ENCODE peak calls at places on chromosomes 12 and 14, in seven cellular contexts. P is upper lobe of right lung, L is right atrium auricular region, G is progenitor cell of endocrine pancreas, X is A549, H is GM10248, V is GM12878. I is an unnamed sample.

GRCh38 chr14:88209273-88209672 is 113.8 kb downstream of the KCNK10 start:
- DNase-seq in P (no peak), L (no peak), G (no peak), X (no peak), H (peak), V (no peak), I (peak)

GRCh38 chr12:68106160-68106559 is 53.4 kb downstream of the IFNG start:
- DNase-seq in P (no peak), L (no peak), G (no peak), X (no peak), H (no peak), V (no peak), I (no peak)

GRCh38 chr14:68377459-68377858 is 415.4 kb downstream of the ZFP36L1 start:
- DNase-seq in P (no peak), L (peak), G (no peak), X (peak), H (no peak), V (no peak), I (no peak)

GRCh38 chr12:57890191-57891120 is 43.9 kb upstream of the CTDSP2 start:
- DNase-seq in P (no peak), L (no peak), G (no peak), X (peak), H (no peak), V (no peak), I (no peak)

GRCh38 chr12:94207467-94208432 is 59.4 kb downstream of the PLXNC1 start:
- DNase-seq in P (no peak), L (no peak), G (no peak), X (no peak), H (peak), V (peak), I (no peak)

GRCh38 chr12:67911293-67911637 is 78.0 kb upstream of the IFNG-AS1 start:
- DNase-seq in P (no peak), L (no peak), G (no peak), X (no peak), H (no peak), V (no peak), I (no peak)

GRCh38 chr14:75242546-75243273 is 35.9 kb upstream of the FOS start:
- DNase-seq in P (peak), L (no peak), G (no peak), X (no peak), H (no peak), V (no peak), I (no peak)

GRCh38 chr12:110538869-110539622 is 36.9 kb downstream of the RAD9B start:
- DNase-seq in P (no peak), L (no peak), G (no peak), X (no peak), H (no peak), V (no peak), I (no peak)

GRCh38 chr14:36857136-36857535 is 195.5 kb downstream of the PAX9 start:
- DNase-seq in P (no peak), L (no peak), G (no peak), X (no peak), H (no peak), V (no peak), I (peak)

GRCh38 chr12:103144278-103144677 is 186.8 kb downstream of the ASCL1 start:
- DNase-seq in P (no peak), L (no peak), G (no peak), X (no peak), H (peak), V (peak), I (no peak)

GRCh38 chr14:26905219-26905618 is 307.4 kb upstream of the NOVA1 start:
- DNase-seq in P (no peak), L (no peak), G (no peak), X (no peak), H (no peak), V (no peak), I (no peak)
- TF ChIP-seq CTCF in P (no peak), L (no peak), G (peak), X (peak), H (no peak), V (no peak), I (no peak)

GRCh38 chr12:42448841-42449240 is 122.9 kb downstream of the PPHLN1 start:
- DNase-seq in P (no peak), L (no peak), G (no peak), X (no peak), H (no peak), V (no peak), I (no peak)
- TF ChIP-seq CTCF in P (no peak), L (no peak), G (no peak), X (no peak), H (no peak), V (no peak), I (no peak)

GRCh38 chr12:62793256-62794217 is 141.4 kb downstream of the PPM1H start:
- DNase-seq in P (peak), L (peak), G (peak), X (peak), H (peak), V (peak), I (peak)

GRCh38 chr12:62792526-62792925 is 142.4 kb downstream of the PPM1H start:
- DNase-seq in P (no peak), L (no peak), G (no peak), X (no peak), H (no peak), V (no peak), I (no peak)

GRCh38 chr12:62789856-62790255 is 145.1 kb downstream of the PPM1H start:
- DNase-seq in P (no peak), L (no peak), G (no peak), X (no peak), H (no peak), V (no peak), I (no peak)

GRCh38 chr12:62799126-62799736 is 135.7 kb downstream of the PPM1H start:
- DNase-seq in P (no peak), L (peak), G (peak), X (peak), H (peak), V (no peak), I (peak)

GRCh38 chr12:62794218-62794583 is 140.7 kb downstream of the PPM1H start:
- DNase-seq in P (no peak), L (no peak), G (no peak), X (no peak), H (no peak), V (no peak), I (no peak)
- TF ChIP-seq CTCF in P (no peak), L (no peak), G (no peak), X (no peak), H (no peak), V (no peak), I (no peak)

GRCh38 chr12:46372131-46372851 is at the start of gene SLC38A2:
- DNase-seq in P (peak), L (peak), G (no peak), X (peak), H (peak), V (no peak), I (no peak)

GRCh38 chr12:46374711-46375110 is 2.1 kb upstream of the SLC38A2 start:
- DNase-seq in P (no peak), L (no peak), G (no peak), X (no peak), H (no peak), V (no peak), I (no peak)

GRCh38 chr12:46372852-46373302 is 304 bp upstream of the SLC38A2 start:
- DNase-seq in P (no peak), L (no peak), G (peak), X (no peak), H (no peak), V (no peak), I (peak)

GRCh38 chr12:46374286-46374685 is 1.7 kb upstream of the SLC38A2 start:
- DNase-seq in P (no peak), L (no peak), G (no peak), X (no peak), H (no peak), V (no peak), I (no peak)

GRCh38 chr12:46373303-46374182 is 970 bp upstream of the SLC38A2 start:
- DNase-seq in P (peak), L (peak), G (peak), X (no peak), H (peak), V (no peak), I (peak)
- TF ChIP-seq CTCF in P (no peak), L (no peak), G (peak), X (no peak), H (no peak), V (peak), I (no peak)

GRCh38 chr12:98646165-98646764 is 1.2 kb downstream of the APAF1 start:
- DNase-seq in P (no peak), L (no peak), G (no peak), X (peak), H (no peak), V (no peak), I (no peak)
- TF ChIP-seq CTCF in P (no peak), L (no peak), G (peak), X (no peak), H (no peak), V (peak), I (no peak)

GRCh38 chr12:104825408-104825807 is 132.7 kb downstream of the SLC41A2 start:
- DNase-seq in P (no peak), L (no peak), G (no peak), X (peak), H (no peak), V (no peak), I (peak)
- TF ChIP-seq CTCF in P (no peak), L (no peak), G (peak), X (peak), H (no peak), V (no peak), I (no peak)

DNA sequence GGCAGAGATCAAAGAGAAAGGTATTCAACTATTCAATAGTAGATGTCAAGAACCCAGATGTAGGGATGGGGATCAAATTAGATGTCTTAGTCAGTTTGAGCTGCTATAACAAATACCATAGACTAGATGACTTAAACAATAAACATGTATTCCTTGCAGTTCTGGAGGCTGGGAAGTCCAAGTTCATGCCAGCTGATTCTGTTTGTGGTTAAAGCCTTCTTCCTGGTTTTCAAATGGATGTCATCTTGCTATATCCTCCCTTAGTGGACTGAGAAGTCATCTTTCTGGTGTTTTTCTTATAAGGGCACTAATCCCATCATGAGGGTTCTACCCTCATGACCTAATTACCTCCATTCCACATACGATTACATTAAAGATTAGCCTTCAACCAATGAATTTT is 19.5 kb upstream of the MGST1 start:
- DNase-seq in P (no peak), L (no peak), G (no peak), X (no peak), H (no peak), V (no peak), I (no peak)
- TF ChIP-seq CTCF in P (no peak), L (no peak), G (no peak), X (no peak), H (no peak), V (no peak), I (no peak)

DNA sequence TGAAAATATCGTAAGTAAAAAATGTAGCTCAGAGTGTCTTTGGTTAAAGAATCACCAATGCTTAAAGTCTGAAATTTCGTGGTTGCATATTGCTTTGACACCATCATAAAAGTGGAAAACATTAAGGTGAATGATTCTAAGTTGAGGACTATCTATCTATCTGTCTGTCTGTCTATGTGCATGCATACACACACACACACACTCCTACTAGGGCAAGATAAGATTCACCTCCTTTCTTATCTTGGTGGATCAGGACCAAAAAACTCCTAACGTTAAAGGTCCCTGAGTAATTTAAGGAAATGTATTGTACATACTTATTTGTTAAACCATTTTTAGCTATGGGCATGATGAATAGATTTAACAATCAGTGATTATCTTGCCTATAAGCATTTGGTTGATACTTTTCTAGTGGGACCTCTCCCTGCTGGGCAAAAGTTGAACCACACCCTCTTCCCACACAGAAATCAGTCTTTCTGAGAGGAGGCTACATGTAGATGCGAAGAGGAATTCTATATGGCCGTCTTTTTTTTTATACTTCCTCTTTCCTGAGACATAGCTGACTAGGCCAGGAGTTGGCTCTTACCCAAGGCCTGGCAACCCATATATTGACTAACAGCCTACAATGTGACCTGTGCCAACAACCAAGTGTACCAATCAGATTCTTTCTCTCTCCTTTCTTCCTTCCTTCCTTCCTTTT is 19.3 kb upstream of the LLPH start:
- DNase-seq in P (no peak), L (no peak), G (no peak), X (no peak), H (no peak), V (no peak), I (no peak)
- TF ChIP-seq CTCF in P (peak), L (no peak), G (peak), X (no peak), H (no peak), V (no peak), I (no peak)

DNA sequence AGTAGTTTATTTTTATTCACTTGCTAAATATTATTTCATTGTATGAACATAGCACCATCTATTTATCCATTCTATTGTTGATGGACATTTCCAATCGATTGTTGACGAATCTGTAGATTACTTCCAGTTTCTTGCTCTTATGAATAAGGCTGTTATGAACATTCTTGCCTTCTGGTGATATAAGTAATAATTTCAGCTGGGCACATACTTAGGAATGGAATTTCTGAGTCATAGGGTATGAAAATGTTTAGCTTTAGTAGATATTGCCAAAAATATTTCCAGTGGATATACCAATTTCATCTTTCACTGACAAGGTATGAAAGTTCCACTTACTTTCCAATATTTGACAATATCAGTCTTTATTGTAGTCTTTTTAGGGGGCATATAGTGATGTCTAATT is 468.5 kb downstream of the ETNK1 start:
- DNase-seq in P (no peak), L (no peak), G (no peak), X (no peak), H (no peak), V (no peak), I (no peak)
- TF ChIP-seq CTCF in P (no peak), L (no peak), G (no peak), X (no peak), H (no peak), V (no peak), I (no peak)

DNA sequence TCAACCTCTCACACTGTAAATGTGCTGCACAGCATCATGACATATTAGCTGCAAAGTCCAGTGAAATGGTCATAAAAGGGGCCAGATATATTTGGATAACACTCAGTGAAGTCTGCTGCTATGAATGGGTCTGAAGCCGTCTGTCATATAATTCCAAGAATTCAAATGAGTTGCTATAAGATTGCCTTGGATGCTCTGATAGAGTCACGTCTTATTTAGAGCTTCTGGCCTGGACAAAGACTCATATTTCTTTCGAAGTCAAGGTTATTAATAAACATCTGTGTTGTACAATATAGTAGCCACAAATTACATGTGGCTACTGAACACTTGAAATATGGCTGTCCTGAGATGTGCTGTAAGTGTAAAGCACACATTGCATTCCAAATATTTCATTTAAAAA is 54.4 kb upstream of the OVCH1 start:
- DNase-seq in P (no peak), L (no peak), G (no peak), X (no peak), H (no peak), V (no peak), I (no peak)
- TF ChIP-seq CTCF in P (no peak), L (no peak), G (no peak), X (no peak), H (no peak), V (no peak), I (no peak)